ENCODE peak calls at places on chromosomes 5 and 9, in eight cellular contexts. F, B, Q, W, D, C, O and I are unnamed samples.
A peak's percentile ranks its signal among the peaks of the same experiment; 100 is the strongest.

GRCh38 chr5:73129143-73129542 is 8.8 kb downstream of the TMEM171 start:
- DNase-seq in Q (no peak), W (no peak), F (no peak), C (no peak), D (no peak), O (no peak), B (no peak), I (no peak)

GRCh38 chr5:126872558-126873349 is 95.8 kb downstream of the LMNB1 start:
- DNase-seq in B (no peak), W (no peak), C (no peak), Q (no peak), F (no peak), O (no peak), D (no peak), I (no peak)

GRCh38 chr5:78537821-78538220 is 110.8 kb downstream of the LHFPL2 start:
- DNase-seq in C (no peak), O (peak; percentile 72), F (no peak), D (peak; percentile 65), W (no peak), Q (no peak), B (peak; percentile 52), I (no peak)

GRCh38 chr9:87725356-87725899 is 491 bp upstream of the CTSL start:
- DNase-seq in D (peak; percentile 59), B (no peak), F (no peak), O (peak; percentile 44), C (no peak), W (no peak), Q (no peak), I (peak; percentile 70)

GRCh38 chr5:16721151-16722102 is 104.6 kb upstream of the RETREG1 start:
- DNase-seq in Q (no peak), C (no peak), B (no peak), D (no peak), O (no peak), F (no peak), W (no peak), I (no peak)

GRCh38 chr5:2529371-2530100 is 221.9 kb downstream of the IRX2 start:
- DNase-seq in Q (no peak), B (no peak), O (no peak), F (no peak), D (no peak), C (no peak), W (no peak), I (no peak)

GRCh38 chr5:173795601-173796000 is 92.5 kb upstream of the CPEB4 start:
- DNase-seq in O (no peak), Q (no peak), F (no peak), C (no peak), B (no peak), W (peak; percentile 65), D (no peak), I (no peak)

GRCh38 chr9:23821400-23822181 is 4.4 kb downstream of the ELAVL2 start:
- DNase-seq in O (no peak), D (peak; percentile 57), W (peak; percentile 59), B (no peak), F (peak; percentile 11), C (peak; percentile 61), Q (no peak), I (no peak)

GRCh38 chr5:78899922-78900362 is 85.2 kb downstream of the ARSB start:
- DNase-seq in F (no peak), C (peak; percentile 50), W (peak; percentile 45), B (peak; percentile 80), D (peak; percentile 73), Q (no peak), O (peak; percentile 83), I (no peak)

GRCh38 chr9:136769710-136770191 is 5.4 kb upstream of the LCN15 start:
- DNase-seq in Q (no peak), C (peak; percentile 52), F (no peak), O (peak; percentile 15), W (peak; percentile 76), B (peak; percentile 44), D (peak; percentile 48), I (no peak)

GRCh38 chr5:140108093-140109049 is 5.5 kb upstream of the PURA start:
- DNase-seq in F (peak; percentile 20), O (no peak), D (peak; percentile 56), B (peak; percentile 25), C (no peak), W (peak; percentile 72), Q (no peak), I (peak; percentile 21)

GRCh38 chr9:112725961-112726360 is 8.0 kb upstream of the INIP start:
- DNase-seq in W (no peak), F (no peak), Q (no peak), O (no peak), C (no peak), B (peak; percentile 41), D (no peak), I (no peak)

GRCh38 chr5:145697251-145698016 is 137.7 kb downstream of the PRELID2 start:
- DNase-seq in B (peak; percentile 58), C (no peak), F (no peak), O (peak; percentile 81), Q (no peak), W (no peak), D (peak; percentile 60), I (no peak)

GRCh38 chr5:180366303-180366702 is 13.2 kb upstream of the GFPT2 start:
- DNase-seq in Q (no peak), F (no peak), B (no peak), D (peak; percentile 14), W (no peak), C (no peak), O (no peak), I (no peak)

GRCh38 chr9:93886911-93887310 is 68.2 kb downstream of the BARX1 start:
- DNase-seq in C (no peak), W (no peak), O (no peak), F (no peak), B (no peak), D (no peak), Q (peak; percentile 28), I (no peak)

GRCh38 chr5:113487779-113488644 is at the start of gene MCC:
- DNase-seq in Q (peak; percentile 76), B (no peak), D (peak; percentile 95), O (peak; percentile 87), C (peak; percentile 82), W (peak; percentile 79), F (peak; percentile 82), I (peak; percentile 75)

GRCh38 chr5:113489299-113489698 is 1.0 kb upstream of the MCC start:
- DNase-seq in F (no peak), O (peak; percentile 99), C (no peak), W (no peak), Q (peak; percentile 68), B (peak; percentile 35), D (peak; percentile 97), I (peak; percentile 29)

GRCh38 chr5:113487411-113487778 is 858 bp downstream of the MCC start:
- DNase-seq in C (peak; percentile 18), D (peak; percentile 49), W (no peak), O (peak; percentile 28), Q (no peak), F (no peak), B (no peak), I (no peak)

GRCh38 chr5:113490317-113490716 is 2.1 kb upstream of the MCC start:
- DNase-seq in W (no peak), B (no peak), O (no peak), C (no peak), Q (no peak), F (no peak), D (no peak), I (no peak)

DNA sequence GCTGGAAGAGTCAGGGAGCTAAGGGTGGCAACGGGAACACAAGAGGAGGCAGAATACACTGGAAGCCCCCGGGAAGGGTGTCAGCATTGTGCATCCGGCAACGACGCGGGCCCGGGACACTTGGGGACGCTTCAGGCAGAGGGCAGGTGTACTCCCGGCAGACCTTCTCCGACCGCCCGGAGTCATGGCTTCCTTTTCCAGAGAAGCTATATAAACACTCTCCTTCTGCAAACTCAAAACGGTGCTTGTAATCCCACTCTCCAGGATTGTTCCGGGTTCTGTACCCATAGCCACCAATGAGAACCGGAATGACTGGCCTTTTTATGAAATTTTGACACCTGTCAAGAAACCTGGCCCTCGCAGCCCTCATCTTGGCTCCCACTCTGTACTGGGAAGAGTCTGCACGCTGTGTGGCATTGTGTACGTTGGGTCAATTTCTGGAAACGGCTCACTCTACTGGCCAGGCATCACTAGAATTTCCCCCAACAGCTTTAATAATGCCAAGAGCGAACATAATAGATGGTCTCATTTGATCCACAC is 462 bp upstream of the MCC start:
- DNase-seq in Q (no peak), O (no peak), C (no peak), F (no peak), D (no peak), B (no peak), W (no peak), I (no peak)
- H3K4me3 ChIP-seq in Q (peak overlapping the region; percentile 61), O (peak overlapping the region; percentile 97), C (peak overlapping the region; percentile 91), F (peak overlapping the region; percentile 60), D (peak overlapping the region; percentile 93), B (peak overlapping the region; percentile 29), W (no peak overlapping the region), I (peak overlapping the region; percentile 71)

GRCh38 chr5:57383093-57383861 is 99.3 kb downstream of the ACTBL2 start:
- DNase-seq in B (peak; percentile 22), D (peak; percentile 80), Q (no peak), W (no peak), F (peak; percentile 14), O (peak; percentile 93), C (no peak), I (no peak)
- H3K4me3 ChIP-seq in B (no peak overlapping the region), D (peak overlapping the region; percentile 66), Q (no peak overlapping the region), W (no peak overlapping the region), F (no peak overlapping the region), O (no peak overlapping the region), C (no peak overlapping the region), I (no peak overlapping the region)

GRCh38 chr5:7970816-7971215 is 101.9 kb downstream of the MTRR start:
- DNase-seq in F (no peak), O (no peak), D (no peak), C (no peak), B (no peak), Q (no peak), W (no peak), I (no peak)
- H3K4me3 ChIP-seq in F (no peak overlapping the region), O (no peak overlapping the region), D (no peak overlapping the region), C (no peak overlapping the region), B (no peak overlapping the region), Q (no peak overlapping the region), W (no peak overlapping the region), I (no peak overlapping the region)

DNA sequence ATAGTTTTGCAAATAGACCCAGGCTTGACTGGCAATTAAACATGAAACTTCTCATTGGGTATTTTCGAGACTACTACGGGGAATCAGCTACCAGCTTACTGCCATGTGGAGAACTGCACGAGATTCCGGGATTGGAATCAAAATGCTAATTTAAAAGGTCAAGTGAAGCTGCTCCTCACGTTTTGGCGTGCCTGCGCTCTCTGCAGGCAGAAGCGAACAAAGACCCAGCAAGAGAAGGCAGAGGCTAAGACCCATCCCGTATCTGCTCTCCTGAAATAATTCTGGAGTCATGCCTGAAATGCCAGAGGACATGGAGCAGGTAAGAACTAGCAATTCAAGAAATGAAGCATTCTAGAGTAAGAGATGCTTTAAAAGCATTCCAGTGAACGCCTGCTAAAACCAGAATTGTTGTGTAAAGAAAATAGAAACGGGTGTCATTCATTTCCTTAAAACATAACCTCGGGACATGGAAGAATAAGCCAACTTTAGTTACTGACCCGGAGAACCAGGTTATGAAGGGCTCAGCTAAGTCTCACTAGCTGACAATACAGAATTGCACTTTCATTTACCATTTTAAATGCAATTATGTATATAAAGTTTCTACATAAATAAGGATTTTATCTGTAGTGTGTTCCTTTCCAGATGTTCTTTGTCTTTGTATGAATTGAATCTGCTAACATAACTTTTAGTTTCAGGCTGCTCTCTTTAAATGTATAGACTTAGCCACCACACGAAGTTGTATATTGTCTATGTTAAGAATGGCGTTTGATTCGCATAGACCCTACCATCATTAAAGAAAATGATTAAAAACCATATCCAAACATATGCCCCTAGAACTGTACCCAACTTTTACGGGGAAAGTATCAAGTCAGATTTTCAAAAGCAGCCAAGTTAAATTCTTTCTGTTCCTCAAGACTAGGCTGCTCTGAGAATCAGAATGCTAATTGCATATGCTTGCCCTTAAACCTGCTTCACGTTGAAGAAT is 2.0 kb upstream of the MAT2B start:
- DNase-seq in O (peak; percentile 75), C (peak; percentile 48), W (peak; percentile 73), Q (peak; percentile 79), B (peak; percentile 76), F (peak; percentile 50), D (peak; percentile 87), I (peak; percentile 64)
- H3K4me3 ChIP-seq in O (peak overlapping the region; percentile 69), C (peak overlapping the region; percentile 63), W (no peak overlapping the region), Q (peak overlapping the region; percentile 86), B (peak overlapping the region; percentile 58), F (peak overlapping the region; percentile 90), D (peak overlapping the region; percentile 95), I (peak overlapping the region; percentile 88)